ENCODE peak calls at places on chromosomes 16 and 17, in seven cellular contexts. K is aorta; I is activated naive CD4-positive, alpha-beta T cell treated with anti-CD3 and anti-CD28 coated beads, Interleukin-2, amount 10 ng/mL, durations not matched to agents 7 days and 5 days; X is T-cell; P is HS-5; N is lung; T is GM04503. Q is an unnamed sample.

GRCh38 chr17:72466199-72466598 is 345.4 kb downstream of the SOX9 start:
- DNase-seq in T (no peak), K (no peak), P (no peak), N (peak), X (no peak), I (no peak), Q (peak)

GRCh38 chr17:76452102-76452645 is 778 bp downstream of the UBE2O start:
- DNase-seq in I (no peak), T (no peak), N (no peak), X (no peak), P (no peak), K (peak), Q (no peak)

GRCh38 chr17:10305336-10306096 is 67.3 kb downstream of the MYH13 start:
- DNase-seq in N (no peak), I (no peak), T (no peak), P (no peak), X (no peak), K (no peak), Q (no peak)

GRCh38 chr17:19250421-19251141 is 13.4 kb downstream of the EPN2 start:
- DNase-seq in T (no peak), I (no peak), N (no peak), P (no peak), K (peak), X (no peak), Q (no peak)

GRCh38 chr16:50635505-50636392 is 45.4 kb downstream of the SNX20 start:
- DNase-seq in P (no peak), I (peak), N (no peak), X (peak), K (no peak), T (no peak), Q (no peak)

GRCh38 chr17:34167359-34167758 is 87.7 kb upstream of the CCL2 start:
- DNase-seq in T (no peak), P (no peak), N (no peak), X (no peak), K (no peak), I (no peak), Q (no peak)

GRCh38 chr17:81451823-81452222 is 56.6 kb downstream of the BAHCC1 start:
- DNase-seq in T (no peak), P (no peak), K (no peak), X (no peak), N (no peak), I (no peak), Q (no peak)

GRCh38 chr16:85449885-85450245 is 163.3 kb upstream of the GSE1 start:
- DNase-seq in K (no peak), I (no peak), N (no peak), T (no peak), X (no peak), P (no peak), Q (no peak)

GRCh38 chr16:75289189-75289588 is 37.8 kb upstream of the BCAR1 start:
- DNase-seq in P (no peak), T (no peak), X (no peak), K (no peak), N (no peak), I (no peak), Q (no peak)

GRCh38 chr16:13852827-13853226 is 67.1 kb upstream of the ERCC4 start:
- DNase-seq in I (no peak), N (no peak), K (no peak), P (no peak), X (no peak), T (no peak), Q (no peak)

GRCh38 chr17:74923538-74924249 is 379 bp upstream of the OTOP2 start:
- DNase-seq in N (peak), I (peak), P (no peak), X (peak), T (no peak), K (peak), Q (no peak)

GRCh38 chr17:17156511-17156910 is 49.6 kb downstream of the PLD6 start:
- DNase-seq in K (no peak), P (no peak), X (no peak), T (no peak), N (no peak), I (no peak), Q (no peak)

GRCh38 chr17:74935585-74936469 is at the start of gene OTOP3:
- DNase-seq in T (no peak), K (no peak), P (no peak), N (no peak), I (no peak), X (no peak), Q (no peak)

GRCh38 chr17:47884905-47885735 is 10.9 kb upstream of the SP2 start:
- DNase-seq in P (no peak), X (peak), N (no peak), K (no peak), T (no peak), I (peak), Q (no peak)

GRCh38 chr16:68452176-68452575 is 3.9 kb upstream of the SMPD3 start:
- DNase-seq in K (no peak), P (peak), X (no peak), T (peak), I (no peak), N (no peak), Q (no peak)

Q was measured in non-pigmented ciliary epithelial cell.